ENCODE peak calls at places on chromosomes 4 and X, in nine cellular contexts. N, X, L, Q, F, B, I, A and K are unnamed samples.

GRCh38 chr4:5960197-5960880 is 57.9 kb downstream of the C4orf50 start:
- DNase-seq in N (no peak), X (no peak), L (no peak), Q (no peak), F (peak; percentile 29), B (no peak), I (no peak), A (no peak), K (no peak)

GRCh38 chr4:34953145-34953799 is 1291.0 kb downstream of the ARAP2 start:
- DNase-seq in N (no peak), X (no peak), L (no peak), Q (no peak), F (no peak), B (no peak), I (no peak), A (no peak), K (peak; percentile 10)

GRCh38 chrX:6852869-6853268 is 294.6 kb upstream of the STS start:
- DNase-seq in N (no peak), X (no peak), L (no peak), Q (no peak), F (no peak), B (no peak), I (no peak), A (no peak), K (no peak)

GRCh38 chrX:104391905-104392304 is 137.2 kb upstream of the ESX1 start:
- DNase-seq in N (no peak), X (no peak), L (no peak), Q (no peak), F (no peak), B (no peak), I (no peak), A (no peak), K (no peak)

GRCh38 chr4:11397146-11397545 is 31.5 kb downstream of the HS3ST1 start:
- DNase-seq in N (no peak), X (no peak), L (no peak), Q (no peak), F (no peak), B (no peak), I (no peak), A (no peak), K (no peak)

GRCh38 chr4:72743078-72743477 is 174.1 kb upstream of the ADAMTS3 start:
- DNase-seq in N (no peak), X (no peak), L (no peak), Q (no peak), F (no peak), B (no peak), I (no peak), A (no peak), K (no peak)

GRCh38 chr4:149784018-149784417 is 31.6 kb downstream of the IQCM start:
- DNase-seq in N (no peak), X (no peak), L (no peak), Q (no peak), F (no peak), B (no peak), I (peak; percentile 52), A (no peak), K (no peak)

GRCh38 chr4:175874290-175874689 is 62.2 kb upstream of the GPM6A start:
- DNase-seq in N (no peak), X (no peak), L (no peak), Q (no peak), F (no peak), B (no peak), I (no peak), A (no peak), K (no peak)

GRCh38 chrX:119206203-119206602 is 29.9 kb upstream of the PGRMC1 start:
- DNase-seq in N (no peak), X (no peak), L (no peak), Q (no peak), F (no peak), B (no peak), I (no peak), A (no peak), K (no peak)

GRCh38 chrX:1500701-1501624 is 36.0 kb downstream of the P2RY8 start:
- DNase-seq in N (no peak), X (no peak), L (no peak), Q (peak; percentile 1), F (no peak), B (no peak), I (no peak), A (peak; percentile 60), K (no peak)

GRCh38 chr4:9916346-9916745 is 105.0 kb downstream of the SLC2A9 start:
- DNase-seq in N (no peak), X (no peak), L (no peak), Q (no peak), F (no peak), B (no peak), I (peak; percentile 12), A (no peak), K (no peak)

GRCh38 chr4:110087116-110087708 is 111.2 kb downstream of the ELOVL6 start:
- DNase-seq in N (no peak), X (no peak), L (peak; percentile 68), Q (peak; percentile 70), F (no peak), B (no peak), I (peak; percentile 84), A (no peak), K (no peak)

GRCh38 chr4:184811484-184812180 is 14.1 kb downstream of the ACSL1 start:
- DNase-seq in N (no peak), X (no peak), L (no peak), Q (no peak), F (no peak), B (no peak), I (peak; percentile 72), A (no peak), K (no peak)

GRCh38 chr4:137853424-137853823 is 321.1 kb upstream of the PCDH18 start:
- DNase-seq in N (no peak), X (no peak), L (no peak), Q (no peak), F (no peak), B (no peak), I (no peak), A (no peak), K (no peak)

GRCh38 chr4:108646706-108647105 is 3.7 kb upstream of the OSTC start:
- DNase-seq in N (no peak), X (no peak), L (no peak), Q (no peak), F (no peak), B (no peak), I (no peak), A (no peak), K (no peak)

GRCh38 chr4:62816566-62816965 is 1592.7 kb downstream of the TECRL start:
- DNase-seq in N (no peak), X (no peak), L (peak; percentile 5), Q (no peak), F (no peak), B (no peak), I (no peak), A (no peak), K (no peak)

GRCh38 chr4:142961866-142962265 is 115.8 kb upstream of the INPP4B start:
- DNase-seq in N (no peak), X (no peak), L (no peak), Q (no peak), F (no peak), B (no peak), I (no peak), A (no peak), K (no peak)

GRCh38 chrX:276588-277171 is 4.5 kb upstream of the PLCXD1 start:
- DNase-seq in N (no peak), X (peak; percentile 26), L (no peak), Q (no peak), F (peak; percentile 64), B (no peak), I (peak; percentile 31), A (no peak), K (no peak)